ENCODE peak calls at places on chromosomes 1 and 21, in ten cellular contexts. P is gastrocnemius medialis, K is H54, T is heart left ventricle, I is testis, N is NB4, G is GM12891, J is endothelial cell of umbilical vein, R is ovary, E is IMR-90. F is an unnamed sample.

GRCh38 chr1:200670215-200671118 is 760 bp upstream of the DDX59 start:
- DNase-seq in P (peak; percentile 25), K (peak; percentile 45), T (no peak), I (peak; percentile 79), N (peak; percentile 84), G (peak; percentile 25), J (no peak), R (no peak), E (peak; percentile 65), F (no peak)

GRCh38 chr1:37477946-37478345 is 3.6 kb downstream of the ZC3H12A start:
- DNase-seq in P (no peak), K (no peak), T (no peak), I (no peak), N (no peak), G (no peak), J (no peak), R (no peak), E (no peak), F (no peak)

GRCh38 chr1:234774971-234775370 is 165.0 kb upstream of the IRF2BP2 start:
- DNase-seq in P (no peak), K (no peak), T (no peak), I (no peak), N (peak; percentile 89), G (no peak), J (no peak), R (no peak), E (no peak), F (no peak)

GRCh38 chr1:6491480-6491962 is at the start of gene PLEKHG5:
- DNase-seq in P (no peak), K (peak; percentile 71), T (no peak), I (no peak), N (peak; percentile 95), G (no peak), J (peak; percentile 81), R (no peak), E (peak; percentile 86), F (no peak)

GRCh38 chr1:55640708-55641473 is 425.7 kb upstream of the USP24 start:
- DNase-seq in P (peak; percentile 43), K (peak; percentile 23), T (peak; percentile 71), I (peak; percentile 63), N (peak; percentile 48), G (peak; percentile 2), J (peak; percentile 78), R (peak; percentile 68), E (no peak), F (no peak)

GRCh38 chr1:171590022-171590421 is 32.0 kb upstream of the MYOCOS start:
- DNase-seq in P (no peak), K (no peak), T (no peak), I (no peak), N (no peak), G (no peak), J (no peak), R (no peak), E (peak; percentile 80), F (no peak)

GRCh38 chr1:64920936-64921589 is 45.3 kb downstream of the JAK1 start:
- DNase-seq in P (no peak), K (no peak), T (no peak), I (no peak), N (no peak), G (no peak), J (peak; percentile 88), R (no peak), E (peak; percentile 69), F (no peak)

GRCh38 chr21:35256468-35256988 is 207.4 kb upstream of the RUNX1 start:
- DNase-seq in P (peak; percentile 96), K (peak; percentile 65), T (peak; percentile 82), I (peak; percentile 85), N (no peak), G (no peak), J (peak; percentile 98), R (peak; percentile 79), E (peak; percentile 100), F (no peak)

DNA sequence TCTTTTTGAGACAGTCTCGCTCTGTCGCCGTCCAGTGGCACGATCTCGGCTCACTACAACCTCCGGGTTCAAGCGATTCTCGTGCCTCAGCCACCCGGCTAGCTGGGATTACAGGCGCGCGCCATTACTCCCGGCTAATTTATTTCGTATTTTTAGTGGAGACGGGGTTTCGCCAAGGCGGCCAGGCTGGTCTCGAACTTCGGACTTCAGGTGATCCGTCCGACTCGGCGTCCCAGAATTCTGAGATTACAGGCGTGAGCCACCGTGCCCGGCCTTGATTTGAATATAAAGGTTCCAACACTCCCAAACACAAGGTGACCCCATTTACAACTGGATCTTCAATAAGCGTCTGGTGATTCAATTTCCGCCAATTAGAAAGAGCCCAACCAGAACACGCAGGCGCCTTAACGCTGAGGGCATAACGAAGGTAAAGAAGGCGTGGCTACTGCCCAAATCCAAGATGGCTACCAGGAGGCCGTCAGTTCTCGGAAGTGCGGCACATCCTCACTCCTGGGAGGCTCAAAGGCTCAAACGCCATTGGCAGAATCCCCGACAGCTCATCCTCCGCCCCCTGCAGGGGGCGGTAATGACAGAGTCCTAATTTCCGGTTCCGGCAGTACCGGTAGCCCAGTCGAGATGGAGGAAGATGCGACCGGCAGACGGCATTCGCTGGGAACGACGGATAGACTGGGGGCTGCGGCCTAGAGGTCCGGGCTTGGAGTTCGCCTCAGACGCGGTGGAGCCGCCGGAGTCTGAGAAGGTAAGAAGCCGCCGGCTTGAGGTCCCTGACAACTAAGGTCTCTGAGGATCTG is at the start of gene SLC25A44:
- DNase-seq in P (peak; percentile 96), K (peak; percentile 96), T (peak; percentile 97), I (peak; percentile 98), N (peak; percentile 98), G (peak; percentile 89), J (peak; percentile 100), R (peak; percentile 96), E (peak; percentile 99), F (peak; percentile 79)
- TF ChIP-seq POLR2A in P (peak; percentile 73), K (peak; percentile 89), T (no peak), I (no peak), N (peak; percentile 68), G (peak; percentile 88), J (peak; percentile 85), R (peak; percentile 45), E (peak; percentile 92), F (no peak)

DNA sequence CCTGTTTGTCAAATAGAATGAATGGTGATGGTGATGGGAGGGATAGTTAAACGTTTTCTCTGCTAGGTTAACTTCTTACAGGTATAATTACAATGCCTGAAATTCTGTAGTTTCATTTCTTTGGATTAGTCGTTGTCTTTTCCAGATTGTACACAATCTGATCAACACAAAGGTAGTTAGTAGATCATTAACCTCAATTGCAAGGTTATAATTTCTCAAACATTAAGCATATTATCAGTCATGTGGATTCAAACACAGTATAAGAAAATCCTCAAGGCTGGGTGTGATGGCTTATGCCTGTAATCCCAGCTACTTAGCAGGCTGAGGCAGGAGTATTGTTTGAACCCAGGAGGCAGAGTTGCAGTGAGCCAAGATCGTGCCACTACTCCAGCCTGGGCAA is 20.6 kb downstream of the SYNC start:
- DNase-seq in P (no peak), K (no peak), T (no peak), I (no peak), N (no peak), G (no peak), J (no peak), R (no peak), E (no peak), F (no peak)
- TF ChIP-seq POLR2A in P (no peak), K (no peak), T (no peak), I (no peak), N (no peak), G (no peak), J (no peak), R (no peak), E (no peak), F (no peak)

DNA sequence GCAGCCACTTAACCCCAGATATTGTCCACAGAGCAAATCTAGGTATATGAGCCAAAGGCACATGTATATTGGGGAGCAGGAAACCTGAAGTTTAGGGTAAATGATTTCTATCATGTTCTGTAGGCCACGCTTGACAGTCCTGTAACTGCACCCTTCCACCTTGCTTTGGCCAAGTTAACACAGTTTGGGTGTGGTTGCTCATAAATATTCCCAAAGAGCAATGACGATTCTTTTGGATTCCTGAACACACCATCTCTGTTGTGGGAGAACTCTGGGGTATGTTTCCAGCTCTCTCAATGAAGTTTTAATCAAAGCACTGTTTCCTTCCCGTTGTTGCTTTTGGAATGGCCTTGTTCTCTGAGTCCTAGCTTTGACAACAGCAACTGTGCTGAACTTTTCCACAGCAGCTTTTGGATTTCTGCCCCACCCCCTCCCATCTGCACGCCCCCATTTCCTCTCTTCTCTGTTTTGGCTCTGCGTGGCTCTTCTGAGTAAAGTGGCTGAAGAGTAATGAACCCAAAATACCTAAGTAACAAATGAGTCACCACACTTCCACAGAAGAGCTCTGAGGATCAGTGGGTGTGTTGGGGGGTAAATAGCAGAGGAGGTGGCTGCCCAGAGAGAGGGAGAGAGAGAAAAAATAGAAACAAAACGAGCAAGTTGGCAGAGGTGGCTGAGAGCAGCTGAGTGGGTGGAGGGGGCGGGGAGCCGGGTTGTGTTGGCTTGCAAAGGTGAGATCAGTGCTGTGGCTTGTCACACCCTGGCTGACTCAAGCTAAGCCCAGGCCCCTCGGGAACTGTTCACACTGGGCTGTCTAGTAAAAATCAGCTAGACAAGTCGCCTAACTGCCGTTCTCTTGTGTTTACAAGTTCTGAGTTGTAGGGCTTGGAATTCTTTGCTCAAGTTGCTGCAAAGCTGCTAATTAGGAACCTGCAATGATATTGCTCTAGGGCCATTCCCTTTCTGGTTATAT is 26.9 kb upstream of the RAP1A start:
- DNase-seq in P (peak; percentile 92), K (peak; percentile 67), T (peak; percentile 89), I (peak; percentile 53), N (peak; percentile 92), G (no peak), J (peak; percentile 95), R (peak; percentile 72), E (peak; percentile 87), F (peak; percentile 9)
- TF ChIP-seq POLR2A in P (peak; percentile 10), K (no peak), T (no peak), I (no peak), N (no peak), G (peak; percentile 25), J (no peak), R (no peak), E (no peak), F (no peak)

GRCh38 chr1:113913312-113913668 is 8.2 kb downstream of the DCLRE1B start:
- DNase-seq in P (no peak), K (no peak), T (no peak), I (no peak), N (no peak), G (no peak), J (no peak), R (no peak), E (no peak), F (no peak)
- TF ChIP-seq POLR2A in P (no peak), K (no peak), T (no peak), I (no peak), N (no peak), G (no peak), J (no peak), R (no peak), E (no peak), F (no peak)

DNA sequence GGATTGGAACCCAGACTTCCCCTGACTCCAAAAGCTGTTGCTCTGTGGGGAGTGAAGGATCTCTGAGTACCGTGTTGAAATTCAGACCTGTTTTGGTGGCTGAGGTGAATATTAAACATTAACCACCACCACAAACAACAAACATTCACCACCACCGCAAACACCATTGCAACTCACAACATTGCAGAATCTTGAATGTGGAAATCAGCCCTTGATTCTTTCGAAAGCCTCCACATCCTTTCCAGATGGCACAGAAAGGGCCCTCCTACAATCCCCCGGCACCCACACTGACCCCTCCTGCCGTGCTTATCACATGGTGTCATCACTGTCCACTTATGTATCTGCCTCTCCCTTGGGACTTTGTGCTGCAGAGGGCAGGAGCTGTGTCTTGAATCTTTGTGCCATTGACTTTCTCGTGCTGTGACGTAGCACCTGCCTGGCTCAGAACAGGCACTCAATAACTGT is 1.4 kb downstream of the CDA start:
- DNase-seq in P (no peak), K (no peak), T (no peak), I (no peak), N (peak; percentile 96), G (no peak), J (no peak), R (no peak), E (peak; percentile 67), F (no peak)
- TF ChIP-seq POLR2A in P (no peak), K (no peak), T (no peak), I (no peak), N (no peak), G (no peak), J (no peak), R (no peak), E (no peak), F (no peak)

F was measured in esophagus squamous epithelium.